ENCODE peak calls at places on chromosomes 7 and 10, in six cellular contexts. One of them, this sample, is unnamed. For H3K4me1, the result is how much of the 10 kb centered on the place peaks cover.

GRCh38 chr10:78898341-78899097 is 170.2 kb upstream of the ZMIZ1 start:
- DNase-seq in lower lobe of right lung: no peak
- DNase-seq in SJSA1: no peak
- DNase-seq in OCI-LY7: no peak
- DNase-seq in Panc1: no peak
- DNase-seq in adrenal gland: no peak
- DNase-seq in this sample: no peak

GRCh38 chr7:28349637-28350036 is 62.7 kb upstream of the CREB5 start:
- DNase-seq in lower lobe of right lung: no peak
- DNase-seq in OCI-LY7: no peak
- DNase-seq in SJSA1: no peak
- DNase-seq in Panc1: peak
- DNase-seq in adrenal gland: no peak
- DNase-seq in this sample: no peak

GRCh38 chr10:8581521-8582225 is 527.2 kb downstream of the GATA3 start:
- DNase-seq in lower lobe of right lung: no peak
- DNase-seq in adrenal gland: no peak
- DNase-seq in SJSA1: no peak
- DNase-seq in OCI-LY7: no peak
- DNase-seq in Panc1: no peak
- DNase-seq in this sample: no peak

GRCh38 chr10:48507933-48508830 is 96.7 kb downstream of the ARHGAP22 start:
- DNase-seq in Panc1: no peak
- DNase-seq in lower lobe of right lung: no peak
- DNase-seq in adrenal gland: peak
- DNase-seq in OCI-LY7: no peak
- DNase-seq in SJSA1: no peak
- DNase-seq in this sample: no peak

GRCh38 chr7:79407351-79407750 is 46.1 kb downstream of the MAGI2 start:
- DNase-seq in lower lobe of right lung: no peak
- DNase-seq in adrenal gland: no peak
- DNase-seq in SJSA1: no peak
- DNase-seq in Panc1: no peak
- DNase-seq in OCI-LY7: no peak
- DNase-seq in this sample: no peak

GRCh38 chr7:134778941-134779740 is at the start of gene CALD1:
- DNase-seq in SJSA1: peak
- DNase-seq in adrenal gland: peak
- DNase-seq in OCI-LY7: no peak
- DNase-seq in Panc1: peak
- DNase-seq in lower lobe of right lung: peak
- DNase-seq in this sample: peak

GRCh38 chr7:2175514-2175913 is 57.2 kb downstream of the MAD1L1 start:
- DNase-seq in lower lobe of right lung: no peak
- DNase-seq in Panc1: no peak
- DNase-seq in OCI-LY7: no peak
- DNase-seq in adrenal gland: peak
- DNase-seq in SJSA1: peak
- DNase-seq in this sample: no peak

GRCh38 chr10:59991661-59992060 is 85.3 kb upstream of the CCDC6 start:
- DNase-seq in SJSA1: no peak
- DNase-seq in Panc1: no peak
- DNase-seq in adrenal gland: no peak
- DNase-seq in OCI-LY7: no peak
- DNase-seq in lower lobe of right lung: peak
- DNase-seq in this sample: peak

GRCh38 chr10:14683246-14683645 is 91.5 kb downstream of the FAM107B start:
- DNase-seq in adrenal gland: no peak
- DNase-seq in Panc1: no peak
- DNase-seq in SJSA1: no peak
- DNase-seq in lower lobe of right lung: no peak
- DNase-seq in OCI-LY7: no peak
- DNase-seq in this sample: no peak

GRCh38 chr7:108000875-108001758 is 1.8 kb downstream of the LAMB1 start:
- DNase-seq in adrenal gland: peak
- DNase-seq in Panc1: no peak
- DNase-seq in SJSA1: peak
- DNase-seq in OCI-LY7: no peak
- DNase-seq in lower lobe of right lung: peak
- DNase-seq in this sample: no peak

GRCh38 chr10:77287647-77288120 is 349.9 kb downstream of the KCNMA1 start:
- DNase-seq in SJSA1: no peak
- DNase-seq in adrenal gland: no peak
- DNase-seq in OCI-LY7: no peak
- DNase-seq in lower lobe of right lung: no peak
- DNase-seq in Panc1: no peak
- DNase-seq in this sample: peak

GRCh38 chr10:63738410-63738809 is 217.2 kb downstream of the REEP3 start:
- DNase-seq in lower lobe of right lung: no peak
- DNase-seq in Panc1: no peak
- DNase-seq in SJSA1: no peak
- DNase-seq in OCI-LY7: no peak
- DNase-seq in adrenal gland: peak
- DNase-seq in this sample: no peak
- H3K27ac ChIP-seq in lower lobe of right lung: no peak
- H3K27ac ChIP-seq in Panc1: no peak
- H3K27ac ChIP-seq in SJSA1: no peak
- H3K27ac ChIP-seq in OCI-LY7: no peak
- H3K27ac ChIP-seq in adrenal gland: no peak
- H3K27ac ChIP-seq in this sample: no peak

DNA sequence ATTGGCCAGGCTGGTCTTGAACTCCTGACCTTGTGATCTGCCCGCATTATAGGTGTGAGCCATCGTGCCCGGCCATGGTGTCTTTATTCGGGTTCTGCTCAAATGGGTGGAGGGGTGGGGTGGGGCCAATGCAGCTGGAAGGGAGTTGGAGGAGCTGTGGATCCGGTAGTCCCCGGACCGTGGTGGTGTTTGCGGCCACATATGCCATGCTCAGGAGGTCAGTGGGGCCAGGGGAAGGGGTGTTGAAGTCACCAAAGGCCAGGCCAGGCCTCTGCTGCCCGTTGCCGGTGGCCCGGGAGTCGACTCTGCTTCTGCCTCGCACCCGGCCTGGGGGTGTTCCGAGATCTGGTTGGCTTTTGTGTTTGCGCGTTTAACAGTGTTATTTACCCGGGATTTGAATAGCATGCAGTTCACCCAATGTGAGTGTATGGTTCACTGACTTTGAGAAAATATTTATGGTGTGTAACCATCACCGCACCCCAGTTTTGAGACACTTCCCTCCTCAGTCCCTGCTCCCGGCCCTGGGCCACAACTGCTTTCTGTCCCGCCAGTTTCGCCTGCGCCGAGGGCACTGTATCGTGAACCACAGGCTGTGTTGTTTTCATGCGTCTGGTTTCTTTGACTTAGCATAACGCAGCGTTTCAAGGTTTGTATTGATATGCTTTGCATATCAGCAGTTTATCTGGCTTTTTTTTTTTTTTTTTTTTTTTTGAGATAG is 10.7 kb downstream of the INPP5A start:
- DNase-seq in lower lobe of right lung: no peak
- DNase-seq in Panc1: no peak
- DNase-seq in adrenal gland: peak
- DNase-seq in OCI-LY7: no peak
- DNase-seq in SJSA1: no peak
- DNase-seq in this sample: no peak
- H3K4me1 ChIP-seq in lower lobe of right lung: half or more
- H3K4me1 ChIP-seq in Panc1: under half
- H3K4me1 ChIP-seq in adrenal gland: under half
- H3K4me1 ChIP-seq in OCI-LY7: half or more
- H3K4me1 ChIP-seq in SJSA1: under half
- H3K4me1 ChIP-seq in this sample: under half

GRCh38 chr10:1489801-1490200 is 247.5 kb downstream of the ADARB2 start:
- DNase-seq in Panc1: no peak
- DNase-seq in adrenal gland: no peak
- DNase-seq in OCI-LY7: peak
- DNase-seq in SJSA1: no peak
- DNase-seq in lower lobe of right lung: no peak
- DNase-seq in this sample: no peak
- H3K27ac ChIP-seq in Panc1: no peak
- H3K27ac ChIP-seq in adrenal gland: no peak
- H3K27ac ChIP-seq in OCI-LY7: peak
- H3K27ac ChIP-seq in SJSA1: no peak
- H3K27ac ChIP-seq in lower lobe of right lung: no peak
- H3K27ac ChIP-seq in this sample: no peak

GRCh38 chr10:88126699-88127098 is 263.3 kb downstream of the PTEN start:
- DNase-seq in OCI-LY7: no peak
- DNase-seq in Panc1: no peak
- DNase-seq in adrenal gland: no peak
- DNase-seq in lower lobe of right lung: no peak
- DNase-seq in SJSA1: no peak
- DNase-seq in this sample: no peak
- H3K4me1 ChIP-seq in OCI-LY7: under half
- H3K4me1 ChIP-seq in Panc1: under half
- H3K4me1 ChIP-seq in adrenal gland: under half
- H3K4me1 ChIP-seq in lower lobe of right lung: under half
- H3K4me1 ChIP-seq in SJSA1: under half
- H3K4me1 ChIP-seq in this sample: under half

DNA sequence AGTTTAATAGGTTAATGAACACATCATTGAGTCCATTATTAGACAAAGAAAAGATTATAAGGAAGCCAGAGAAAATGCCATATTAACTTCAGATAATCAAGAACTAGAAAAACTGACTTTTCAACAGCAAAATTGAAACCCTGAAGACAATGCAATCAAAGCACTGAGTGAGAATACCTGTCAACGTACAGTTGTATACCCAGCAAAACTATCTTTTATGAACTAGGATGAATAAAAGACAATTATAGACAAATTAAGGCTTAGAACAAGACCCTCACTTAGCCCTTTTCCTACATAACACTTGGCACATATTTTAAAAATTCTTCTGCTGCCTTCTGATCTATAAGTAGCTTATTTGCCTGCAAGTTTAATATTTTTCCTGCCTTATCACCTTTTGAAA is 19.0 kb upstream of the DGKI start:
- DNase-seq in adrenal gland: no peak
- DNase-seq in SJSA1: no peak
- DNase-seq in lower lobe of right lung: no peak
- DNase-seq in OCI-LY7: no peak
- DNase-seq in Panc1: no peak
- DNase-seq in this sample: no peak
- H3K27ac ChIP-seq in adrenal gland: no peak
- H3K27ac ChIP-seq in SJSA1: no peak
- H3K27ac ChIP-seq in lower lobe of right lung: no peak
- H3K27ac ChIP-seq in OCI-LY7: no peak
- H3K27ac ChIP-seq in Panc1: no peak
- H3K27ac ChIP-seq in this sample: no peak

This sample was measured in prostate gland.